ENCODE peak calls at places on chromosomes 4 and X, in four cellular contexts. X is brain microvascular endothelial cell, C is pancreas, I is upper lobe of right lung. B is an unnamed sample.
A peak's percentile ranks its signal among the peaks of the same experiment; 100 is the strongest.

GRCh38 chrX:44155126-44155525 is 181.9 kb upstream of the NDP start:
- DNase-seq in X (no peak), C (no peak), I (no peak), B (no peak)

GRCh38 chr4:25484243-25484721 is 107.2 kb downstream of the ANAPC4 start:
- DNase-seq in X (no peak), C (no peak), I (no peak), B (no peak)

GRCh38 chr4:48654015-48654664 is 125.9 kb downstream of the FRYL start:
- DNase-seq in X (peak; percentile 20), C (no peak), I (no peak), B (no peak)

GRCh38 chr4:58061967-58062366 is 951.8 kb upstream of the IGFBP7 start:
- DNase-seq in X (no peak), C (no peak), I (no peak), B (no peak)

GRCh38 chrX:138986235-138986634 is 274.7 kb upstream of the FGF13 start:
- DNase-seq in X (no peak), C (no peak), I (no peak), B (no peak)

GRCh38 chr4:96599752-96600151 is 759.9 kb downstream of the PDHA2 start:
- DNase-seq in X (no peak), C (no peak), I (no peak), B (no peak)

GRCh38 chr4:142614621-142615323 is 231.3 kb downstream of the INPP4B start:
- DNase-seq in X (no peak), C (no peak), I (no peak), B (no peak)

GRCh38 chr4:137421796-137422195 is 110.5 kb downstream of the PCDH18 start:
- DNase-seq in X (peak; percentile 75), C (no peak), I (no peak), B (no peak)

GRCh38 chr4:78768447-78769177 is 7.5 kb upstream of the BMP2K start:
- DNase-seq in X (peak; percentile 63), C (no peak), I (no peak), B (no peak)

GRCh38 chr4:1396806-1397455 is 9.3 kb downstream of the NKX1-1 start:
- DNase-seq in X (no peak), C (no peak), I (peak; percentile 25), B (no peak)

GRCh38 chr4:85741421-85741820 is 266.5 kb downstream of the ARHGAP24 start:
- DNase-seq in X (no peak), C (no peak), I (no peak), B (no peak)

GRCh38 chr4:139658185-139658584 is 7.4 kb upstream of the MGST2 start:
- DNase-seq in X (no peak), C (no peak), I (no peak), B (no peak)
- H3K4me3 ChIP-seq in X (no peak overlapping the region), C (no peak overlapping the region), I (no peak overlapping the region), B (no peak overlapping the region)

DNA sequence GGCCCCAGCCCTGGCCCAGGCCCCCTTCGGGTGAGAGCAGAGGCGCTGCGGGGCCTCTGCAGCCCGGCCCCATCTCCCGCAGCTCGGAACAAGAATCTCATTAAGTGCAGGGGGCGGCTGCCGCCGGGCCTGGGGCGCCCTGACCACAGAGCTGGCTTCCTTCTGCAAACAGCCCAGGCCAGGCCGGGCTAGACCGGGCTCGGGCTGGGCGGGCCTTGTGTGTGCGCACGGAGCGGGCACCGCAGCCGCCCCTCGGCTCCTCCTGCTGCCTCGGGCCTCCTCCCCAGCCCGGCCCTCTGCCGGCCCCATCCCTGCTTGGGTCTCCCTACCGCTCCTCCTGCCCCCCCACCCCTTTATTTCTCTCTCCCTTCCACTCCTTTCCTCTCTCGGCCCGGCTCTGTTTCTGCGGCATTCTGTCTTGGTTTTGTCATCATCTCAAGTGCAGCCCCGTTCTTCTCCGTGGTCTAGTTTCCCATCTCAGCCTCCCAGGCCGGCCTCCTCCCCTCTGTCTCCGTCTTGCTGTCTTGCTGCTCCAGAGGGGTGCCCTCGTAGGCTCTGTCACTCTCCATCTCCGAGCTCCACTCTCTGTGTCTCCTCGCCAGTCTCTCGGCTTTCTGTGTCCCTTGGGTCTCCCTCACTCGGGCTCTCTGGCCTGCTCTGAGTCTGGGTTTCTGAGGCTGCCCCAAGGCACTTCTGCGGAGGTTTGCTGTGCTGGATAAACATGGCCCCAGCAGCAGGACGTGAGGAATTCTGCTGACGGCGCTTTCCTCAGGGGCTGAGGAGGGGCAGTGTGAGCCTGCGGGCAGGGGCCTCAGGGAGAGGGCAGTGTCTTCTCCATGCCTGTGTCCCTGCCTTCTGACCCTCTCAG is 83.5 kb downstream of the EFNB1 start:
- DNase-seq in X (no peak), C (no peak), I (no peak), B (no peak)
- H3K4me3 ChIP-seq in X (no peak overlapping the region), C (no peak overlapping the region), I (no peak overlapping the region), B (no peak overlapping the region)

DNA sequence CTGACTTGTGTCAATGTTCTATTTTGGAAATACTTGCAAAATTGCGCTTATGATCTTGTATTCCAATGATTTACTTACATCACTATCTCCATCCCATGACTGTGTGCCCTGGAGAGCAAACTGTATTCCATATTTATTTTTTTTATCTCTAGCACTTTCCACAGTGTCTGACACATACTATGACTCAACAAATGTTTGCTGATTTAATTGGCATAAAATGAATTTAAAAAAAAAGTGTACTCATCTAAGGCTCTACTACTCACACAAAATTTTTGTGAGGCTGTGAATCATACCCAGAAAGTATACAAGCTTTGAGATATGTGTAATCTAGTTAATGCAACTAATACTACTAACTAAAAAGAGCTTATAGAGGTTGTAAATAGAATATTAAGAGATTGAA is 1066.7 kb upstream of the ADGRL3 start:
- DNase-seq in X (peak; percentile 25), C (no peak), I (no peak), B (peak; percentile 3)
- H3K4me3 ChIP-seq in X (no peak overlapping the region), C (no peak overlapping the region), I (no peak overlapping the region), B (no peak overlapping the region)

GRCh38 chrX:118530537-118530936 is 34.9 kb downstream of the DOCK11 start:
- DNase-seq in X (no peak), C (no peak), I (no peak), B (no peak)

GRCh38 chrX:118525146-118525725 is 29.6 kb downstream of the DOCK11 start:
- DNase-seq in X (no peak), C (no peak), I (no peak), B (no peak)

GRCh38 chrX:118524344-118524743 is 28.7 kb downstream of the DOCK11 start:
- DNase-seq in X (no peak), C (no peak), I (no peak), B (no peak)

GRCh38 chrX:118526149-118526548 is 30.5 kb downstream of the DOCK11 start:
- DNase-seq in X (no peak), C (no peak), I (no peak), B (no peak)

GRCh38 chrX:118528089-118528753 is 32.6 kb downstream of the DOCK11 start:
- DNase-seq in X (no peak), C (no peak), I (peak; percentile 56), B (no peak)
- H3K4me3 ChIP-seq in X (no peak overlapping the region), C (no peak overlapping the region), I (no peak overlapping the region), B (no peak overlapping the region)

DNA sequence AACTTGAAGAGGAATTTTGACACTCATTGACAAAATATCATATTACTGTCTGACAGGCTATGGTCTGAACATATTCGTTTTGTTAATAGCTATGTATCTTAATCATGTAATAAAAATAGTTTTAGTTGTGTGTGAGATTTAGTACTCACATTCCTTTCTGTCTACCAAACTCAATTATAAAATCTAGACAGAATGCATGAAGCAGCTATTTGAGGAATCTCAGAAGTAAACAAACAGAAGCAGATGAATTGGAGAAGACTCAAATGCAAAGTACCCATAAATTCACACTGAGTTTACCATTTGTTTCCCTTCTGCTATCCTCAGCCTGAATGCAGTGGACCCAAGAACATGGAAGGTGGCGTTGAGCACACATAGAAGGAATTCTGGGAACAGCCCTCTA is 841.6 kb upstream of the AADAT start:
- DNase-seq in X (no peak), C (no peak), I (no peak), B (no peak)
- H3K4me3 ChIP-seq in X (no peak overlapping the region), C (no peak overlapping the region), I (no peak overlapping the region), B (no peak overlapping the region)

GRCh38 chrX:48903290-48903689 is 5.6 kb downstream of the PQBP1 start:
- DNase-seq in X (no peak), C (no peak), I (no peak), B (no peak)

GRCh38 chrX:48904180-48904579 is 6.5 kb downstream of the PQBP1 start:
- DNase-seq in X (no peak), C (no peak), I (no peak), B (no peak)

GRCh38 chrX:48901069-48901468 is 3.3 kb downstream of the PQBP1 start:
- DNase-seq in X (no peak), C (no peak), I (no peak), B (no peak)

GRCh38 chrX:48902776-48903175 is 5.0 kb downstream of the PQBP1 start:
- DNase-seq in X (no peak), C (no peak), I (no peak), B (no peak)

GRCh38 chrX:48902135-48902534 is 4.4 kb downstream of the PQBP1 start:
- DNase-seq in X (no peak), C (no peak), I (no peak), B (no peak)
- H3K4me3 ChIP-seq in X (no peak overlapping the region), C (no peak overlapping the region), I (no peak overlapping the region), B (no peak overlapping the region)

DNA sequence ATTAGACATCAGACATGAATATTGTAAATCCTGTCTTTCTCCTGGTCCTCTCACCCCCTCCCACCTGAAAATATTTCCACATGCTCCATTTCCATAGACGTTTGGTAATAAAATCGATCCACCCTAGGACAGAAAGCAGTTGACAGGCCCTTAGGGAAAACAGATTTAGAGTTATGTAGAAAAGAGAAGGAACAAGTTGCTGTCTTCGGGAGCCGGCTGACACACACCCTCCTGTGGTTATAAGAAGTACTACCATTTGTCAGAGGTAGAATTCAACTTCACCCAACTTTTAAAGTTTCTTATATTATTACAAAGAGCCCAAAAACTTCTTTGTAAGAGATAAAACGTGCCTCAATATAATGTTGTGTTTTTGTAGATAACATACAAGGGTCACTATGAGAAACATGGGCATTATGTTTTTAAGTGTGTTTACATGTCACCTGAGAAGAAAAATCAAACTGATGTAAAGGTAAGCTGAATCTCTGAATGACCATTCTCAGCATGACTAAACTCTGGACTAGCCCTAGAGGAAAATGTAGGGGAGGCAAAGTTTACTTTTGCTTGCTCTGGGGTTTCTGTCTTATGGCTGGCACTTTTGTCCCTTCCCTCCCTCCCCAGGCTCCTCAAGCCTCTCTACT is 6.7 kb downstream of the MEPE start:
- DNase-seq in X (peak; percentile 34), C (no peak), I (no peak), B (peak; percentile 11)
- H3K4me3 ChIP-seq in X (no peak overlapping the region), C (no peak overlapping the region), I (no peak overlapping the region), B (no peak overlapping the region)

GRCh38 chrX:71173440-71173839 is 28.8 kb downstream of the NLGN3 start:
- DNase-seq in X (no peak), C (no peak), I (no peak), B (no peak)

GRCh38 chrX:71169586-71169985 is 24.9 kb downstream of the NLGN3 start:
- DNase-seq in X (no peak), C (no peak), I (no peak), B (no peak)

GRCh38 chrX:71171110-71171801 is 26.6 kb downstream of the NLGN3 start:
- DNase-seq in X (no peak), C (no peak), I (no peak), B (no peak)

GRCh38 chrX:71168134-71168533 is 23.5 kb downstream of the NLGN3 start:
- DNase-seq in X (no peak), C (no peak), I (no peak), B (no peak)

GRCh38 chrX:71170660-71171059 is 26.0 kb downstream of the NLGN3 start:
- DNase-seq in X (no peak), C (no peak), I (no peak), B (no peak)
- H3K4me3 ChIP-seq in X (no peak overlapping the region), C (no peak overlapping the region), I (no peak overlapping the region), B (no peak overlapping the region)

B was measured in AG04450.